ENCODE peak calls at places on chromosome 9, in five cellular contexts. H is endothelial cell, N is colonic mucosa, K is psoas muscle, C is DND-41. O is an unnamed sample.

GRCh38 chr9:27398982-27399653 is 102.2 kb upstream of the EQTN start:
- DNase-seq in C (no peak), N (no peak), K (no peak), H (no peak), O (no peak)

GRCh38 chr9:104808030-104808614 is 44.2 kb downstream of the NIPSNAP3B start:
- DNase-seq in H (no peak), N (no peak), C (no peak), K (peak), O (peak)

GRCh38 chr9:112755675-112756074 is 5.1 kb downstream of the SNX30 start:
- DNase-seq in H (no peak), N (peak), K (no peak), C (no peak), O (no peak)

GRCh38 chr9:94813379-94813778 is 86.9 kb downstream of the AOPEP start:
- DNase-seq in N (no peak), C (no peak), K (no peak), H (no peak), O (no peak)

GRCh38 chr9:36893911-36894310 is 140.2 kb downstream of the PAX5 start:
- DNase-seq in C (no peak), N (no peak), H (no peak), K (no peak), O (no peak)

GRCh38 chr9:108521063-108521462 is 334.7 kb downstream of the ACTL7B start:
- DNase-seq in C (no peak), K (no peak), N (no peak), H (no peak), O (no peak)

GRCh38 chr9:91900057-91900816 is 49.8 kb downstream of the ROR2 start:
- DNase-seq in H (no peak), C (no peak), N (no peak), K (no peak), O (no peak)

GRCh38 chr9:112790231-112790774 is 39.7 kb downstream of the SNX30 start:
- DNase-seq in H (no peak), C (no peak), N (no peak), K (no peak), O (no peak)

GRCh38 chr9:20286154-20286553 is 336.1 kb downstream of the MLLT3 start:
- DNase-seq in H (no peak), N (no peak), K (no peak), C (no peak), O (no peak)

GRCh38 chr9:126591083-126591482 is 22.6 kb upstream of the LMX1B start:
- DNase-seq in H (no peak), C (no peak), K (no peak), N (no peak), O (no peak)

GRCh38 chr9:109206670-109207069 is 39.6 kb upstream of the FRRS1L start:
- DNase-seq in H (no peak), C (peak), N (no peak), K (no peak), O (no peak)

GRCh38 chr9:87270241-87271234 is 227.1 kb upstream of the DAPK1 start:
- DNase-seq in K (peak), C (no peak), H (peak), N (no peak), O (no peak)

GRCh38 chr9:33415152-33416038 is 13.0 kb upstream of the AQP7 start:
- DNase-seq in K (peak), N (peak), H (peak), C (peak), O (peak)

GRCh38 chr9:122944960-122945888 is 4.4 kb downstream of the RABGAP1 start:
- DNase-seq in K (no peak), C (no peak), N (no peak), H (no peak), O (no peak)

GRCh38 chr9:97411440-97411788 is 482 bp upstream of the TDRD7 start:
- DNase-seq in H (no peak), K (no peak), N (no peak), C (no peak), O (no peak)

GRCh38 chr9:87959916-87960581 is 14.3 kb downstream of the CDK20 start:
- DNase-seq in N (peak), H (no peak), C (no peak), K (no peak), O (no peak)

GRCh38 chr9:95055851-95056551 is 261.5 kb downstream of the FANCC start:
- DNase-seq in K (peak), C (no peak), N (no peak), H (no peak), O (no peak)

GRCh38 chr9:13354733-13355132 is 75.2 kb upstream of the MPDZ start:
- DNase-seq in K (no peak), H (no peak), N (no peak), C (no peak), O (no peak)

GRCh38 chr9:124357591-124358361 is 57.5 kb downstream of the PSMB7 start:
- DNase-seq in C (no peak), H (no peak), K (no peak), N (no peak), O (no peak)

GRCh38 chr9:110115341-110115820 is 92.6 kb downstream of the C9orf152 start:
- DNase-seq in N (no peak), K (peak), H (no peak), C (no peak), O (no peak)

GRCh38 chr9:123269316-123269715 is 930 bp upstream of the STRBP start:
- DNase-seq in C (no peak), N (no peak), K (no peak), H (no peak), O (no peak)

GRCh38 chr9:82124090-82124489 is 135.5 kb downstream of the SPATA31D1 start:
- DNase-seq in N (no peak), K (no peak), H (no peak), C (no peak), O (no peak)

GRCh38 chr9:98231770-98232478 is 23.5 kb downstream of the TBC1D2 start:
- DNase-seq in C (no peak), H (no peak), K (no peak), N (no peak), O (no peak)

GRCh38 chr9:85995612-85996011 is 54.7 kb downstream of the NAA35 start:
- DNase-seq in K (no peak), N (no peak), C (no peak), H (no peak), O (no peak)

GRCh38 chr9:79571309-79572031 is at the start of gene TLE4:
- DNase-seq in H (peak), K (peak), C (peak), N (peak), O (peak)

GRCh38 chr9:135186248-135187164 is 99.0 kb downstream of the OLFM1 start:
- DNase-seq in K (no peak), C (no peak), N (peak), H (no peak), O (no peak)

GRCh38 chr9:121281614-121282291 is 13.8 kb downstream of the GSN start:
- DNase-seq in C (no peak), H (no peak), N (peak), K (peak), O (peak)

GRCh38 chr9:2781336-2781735 is 62.6 kb downstream of the PUM3 start:
- DNase-seq in K (no peak), C (no peak), N (no peak), H (no peak), O (no peak)

GRCh38 chr9:118829334-118829733 is 539.9 kb downstream of the BRINP1 start:
- DNase-seq in H (no peak), C (no peak), N (no peak), K (no peak), O (no peak)
- TF ChIP-seq CTCF in H (no peak), C (no peak), N (no peak), K (peak), O (no peak)

DNA sequence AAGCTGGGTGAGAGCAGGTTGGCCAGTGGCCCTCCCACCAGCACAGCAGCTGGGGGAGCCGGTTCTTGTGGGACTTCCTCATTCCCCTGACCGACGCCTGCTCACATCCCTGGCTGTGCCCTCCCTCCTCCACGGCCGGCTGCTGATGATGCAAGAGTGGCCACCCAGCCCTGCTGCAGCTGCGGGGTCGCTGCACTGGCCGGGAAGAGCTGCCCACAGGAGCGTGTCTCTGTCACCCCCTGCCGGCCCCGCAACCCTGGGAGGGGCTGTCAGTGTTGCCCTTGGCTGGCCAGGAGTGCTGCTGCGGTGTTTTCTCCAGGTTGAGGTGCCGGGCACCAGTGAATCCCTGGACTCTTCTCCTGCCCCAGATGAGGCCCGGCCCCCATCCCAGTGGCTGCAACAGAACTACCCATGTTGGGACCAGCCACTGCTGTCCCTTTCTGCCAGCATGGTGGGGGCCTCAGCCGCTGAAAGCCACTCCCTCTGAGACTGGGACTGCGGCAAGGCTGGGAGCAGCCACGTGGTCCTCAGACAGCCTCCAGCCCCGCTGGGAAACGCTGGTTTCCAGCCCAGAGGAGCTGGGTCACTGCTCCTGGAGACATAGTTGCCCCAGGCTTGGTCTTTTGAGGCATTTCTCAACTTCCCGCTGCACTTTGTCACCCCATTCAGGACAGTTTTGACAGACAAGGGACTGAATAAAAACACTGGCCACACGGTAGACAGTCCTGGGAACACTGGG is 739 bp downstream of the CARD9 start:
- DNase-seq in N (peak), K (peak), H (no peak), C (no peak), O (peak)
- TF ChIP-seq CTCF in N (no peak), K (no peak), H (no peak), C (no peak), O (no peak)

GRCh38 chr9:111300140-111300735 is 29.8 kb downstream of the OR2K2 start:
- DNase-seq in H (no peak), C (no peak), N (no peak), K (no peak), O (no peak)
- TF ChIP-seq CTCF in H (no peak), C (no peak), N (no peak), K (no peak), O (no peak)

GRCh38 chr9:129720181-129720864 is 32.5 kb downstream of the PTGES start:
- DNase-seq in K (no peak), H (peak), C (no peak), N (no peak), O (no peak)

GRCh38 chr9:129717991-129718390 is 34.9 kb downstream of the PTGES start:
- DNase-seq in N (no peak), H (no peak), K (no peak), C (no peak), O (no peak)

GRCh38 chr9:129720865-129721545 is 31.8 kb downstream of the PTGES start:
- DNase-seq in K (no peak), C (no peak), H (no peak), N (no peak), O (no peak)

GRCh38 chr9:129718647-129719046 is 34.2 kb downstream of the PTGES start:
- DNase-seq in C (no peak), N (no peak), H (no peak), K (no peak), O (no peak)

GRCh38 chr9:129719135-129719534 is 33.7 kb downstream of the PTGES start:
- DNase-seq in N (no peak), C (no peak), K (no peak), H (no peak), O (no peak)
- TF ChIP-seq CTCF in N (no peak), C (no peak), K (no peak), H (no peak), O (no peak)

GRCh38 chr9:131366745-131367401 is 27.0 kb upstream of the PRRC2B start:
- DNase-seq in H (peak), N (no peak), C (no peak), K (no peak), O (peak)
- TF ChIP-seq CTCF in H (no peak), N (no peak), C (peak), K (peak), O (no peak)

GRCh38 chr9:119289740-119290139 is 79.5 kb downstream of the BRINP1 start:
- DNase-seq in C (peak), N (peak), H (peak), K (no peak), O (peak)
- TF ChIP-seq CTCF in C (peak), N (peak), H (peak), K (peak), O (peak)

GRCh38 chr9:136292591-136293448 is 11.1 kb downstream of the CCDC187 start:
- DNase-seq in H (no peak), C (no peak), K (peak), N (no peak), O (no peak)

GRCh38 chr9:136295055-136295454 is 8.8 kb downstream of the CCDC187 start:
- DNase-seq in N (no peak), C (no peak), H (no peak), K (no peak), O (no peak)

GRCh38 chr9:136294437-136294836 is 9.5 kb downstream of the CCDC187 start:
- DNase-seq in C (no peak), H (no peak), K (no peak), N (no peak), O (no peak)

GRCh38 chr9:136292026-136292538 is 11.8 kb downstream of the CCDC187 start:
- DNase-seq in N (no peak), K (peak), H (no peak), C (no peak), O (no peak)

DNA sequence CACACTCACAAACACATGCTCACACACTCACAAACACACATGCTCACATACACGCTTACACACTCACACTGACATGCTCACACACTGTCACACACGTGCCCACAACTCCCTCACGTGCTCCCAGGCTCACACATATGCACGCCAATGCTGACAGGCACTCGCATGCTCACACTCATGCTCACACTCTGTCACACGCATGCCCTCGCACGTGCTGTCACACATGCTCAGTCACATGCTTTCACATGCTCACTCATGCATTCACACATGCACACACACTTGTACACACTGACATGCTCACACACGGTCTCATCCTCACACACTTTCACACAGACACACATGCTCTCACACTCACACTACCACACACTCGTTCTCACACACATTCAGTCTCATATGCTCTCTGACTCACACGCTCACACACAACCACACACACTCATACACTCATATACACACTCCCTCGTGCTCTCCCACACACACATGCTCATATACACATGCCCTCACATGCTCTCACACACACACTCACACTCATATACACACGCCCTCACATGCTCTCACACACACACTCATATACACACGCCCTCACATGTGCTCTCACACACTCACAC is 10.3 kb downstream of the CCDC187 start:
- DNase-seq in C (no peak), N (no peak), H (no peak), K (no peak), O (no peak)
- TF ChIP-seq CTCF in C (no peak), N (no peak), H (no peak), K (no peak), O (no peak)

O was measured in activated CD8-positive, alpha-beta T cell treated with anti-CD3 and anti-CD28 coated beads for 36 hours.